ENCODE peak calls at places on chromosomes 11 and 22, in four cellular contexts. I, N, F and K are unnamed samples.
A peak's percentile ranks its signal among the peaks of the same experiment; 100 is the strongest.

GRCh38 chr11:35632301-35632700 is 14.0 kb downstream of the FJX1 start:
- DNase-seq in F (no peak), I (no peak), N (peak; percentile 79), K (no peak)

GRCh38 chr22:44399196-44399837 is 86.6 kb upstream of the SHISAL1 start:
- DNase-seq in F (peak; percentile 23), I (no peak), N (no peak), K (no peak)

GRCh38 chr11:2214527-2215229 is 43.1 kb upstream of the TH start:
- DNase-seq in N (peak; percentile 54), F (peak; percentile 39), I (no peak), K (no peak)

GRCh38 chr22:43743131-43743530 is 69.0 kb downstream of the EFCAB6 start:
- DNase-seq in I (no peak), N (peak; percentile 82), F (no peak), K (no peak)

GRCh38 chr11:65182258-65183170 is 786 bp downstream of the CAPN1 start:
- DNase-seq in F (no peak), I (peak; percentile 16), N (peak; percentile 65), K (peak; percentile 52)

GRCh38 chr22:46679711-46680269 is 58.3 kb downstream of the CERK start:
- DNase-seq in I (no peak), F (no peak), N (no peak), K (no peak)

GRCh38 chr11:134027671-134028070 is 41.2 kb upstream of the JAM3 start:
- DNase-seq in N (no peak), I (no peak), F (no peak), K (no peak)

GRCh38 chr11:9893474-9893873 is 229.6 kb downstream of the SWAP70 start:
- DNase-seq in F (no peak), I (no peak), N (no peak), K (no peak)

GRCh38 chr11:66328036-66328306 is 8.3 kb downstream of the RIN1 start:
- DNase-seq in I (no peak), N (no peak), F (peak; percentile 53), K (peak; percentile 40)

GRCh38 chr11:70759846-70760245 is 361.5 kb downstream of the CTTN start:
- DNase-seq in F (no peak), N (no peak), I (no peak), K (no peak)

GRCh38 chr11:77244277-77245014 is 57.0 kb downstream of the GDPD4 start:
- DNase-seq in F (no peak), N (no peak), I (no peak), K (peak; percentile 84)

GRCh38 chr11:7936615-7937014 is 4.9 kb downstream of the OR10A3 start:
- DNase-seq in F (no peak), N (no peak), I (no peak), K (peak; percentile 79)

GRCh38 chr11:104529213-104529612 is 365.3 kb upstream of the PDGFD start:
- DNase-seq in I (no peak), N (no peak), F (no peak), K (no peak)

GRCh38 chr22:26374645-26375044 is 54.4 kb upstream of the ASPHD2 start:
- DNase-seq in F (no peak), I (no peak), N (no peak), K (no peak)

GRCh38 chr11:117901601-117902000 is 25.1 kb upstream of the FXYD6 start:
- DNase-seq in F (peak; percentile 17), I (no peak), N (no peak), K (no peak)

DNA sequence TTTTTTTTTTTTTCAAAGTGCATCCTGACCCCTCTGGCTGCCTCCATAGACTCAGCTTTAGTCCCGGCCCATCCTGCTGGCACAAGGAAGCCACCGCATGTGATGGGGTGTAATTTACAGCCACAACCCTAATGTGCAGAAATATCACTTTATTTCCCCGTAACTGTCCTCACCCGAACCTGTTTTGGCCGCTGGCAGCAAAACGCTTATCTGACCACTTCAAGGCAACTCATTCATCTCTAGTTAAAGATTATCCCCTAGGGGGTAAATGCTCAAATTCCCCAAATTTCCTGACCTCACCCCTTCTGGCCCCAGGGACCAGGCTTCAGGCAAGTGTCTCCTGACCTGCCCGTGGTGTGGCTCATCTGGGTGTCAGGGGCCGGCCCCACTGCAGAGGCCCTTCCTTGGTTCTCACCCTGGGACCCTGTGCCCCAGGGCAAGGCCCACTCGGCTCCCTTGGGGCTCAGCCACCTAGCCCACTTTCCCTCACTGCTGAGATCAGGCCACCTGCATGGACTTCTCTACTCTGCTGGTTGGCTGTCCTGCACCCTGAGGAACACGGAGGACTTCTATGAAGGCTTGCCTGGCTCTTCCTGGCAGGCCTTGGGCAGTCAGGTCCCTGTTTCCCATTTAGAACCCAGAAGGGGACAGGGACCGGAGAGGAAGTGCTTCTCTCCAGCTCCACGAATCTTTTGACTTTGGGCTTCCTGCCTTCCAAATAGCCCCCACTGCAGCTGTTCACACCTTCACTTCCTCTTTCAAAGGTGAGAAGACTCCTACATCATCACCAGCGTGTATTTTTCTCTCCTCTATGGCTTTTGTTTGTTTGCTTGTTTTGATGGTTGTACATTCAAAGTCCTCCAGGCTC is 53.3 kb downstream of the WNT11 start:
- DNase-seq in I (no peak), N (no peak), F (no peak), K (no peak)
- H3K4me3 ChIP-seq in I (peak overlapping the region; percentile 37), N (no peak overlapping the region), F (peak overlapping the region; percentile 63), K (no peak overlapping the region)

DNA sequence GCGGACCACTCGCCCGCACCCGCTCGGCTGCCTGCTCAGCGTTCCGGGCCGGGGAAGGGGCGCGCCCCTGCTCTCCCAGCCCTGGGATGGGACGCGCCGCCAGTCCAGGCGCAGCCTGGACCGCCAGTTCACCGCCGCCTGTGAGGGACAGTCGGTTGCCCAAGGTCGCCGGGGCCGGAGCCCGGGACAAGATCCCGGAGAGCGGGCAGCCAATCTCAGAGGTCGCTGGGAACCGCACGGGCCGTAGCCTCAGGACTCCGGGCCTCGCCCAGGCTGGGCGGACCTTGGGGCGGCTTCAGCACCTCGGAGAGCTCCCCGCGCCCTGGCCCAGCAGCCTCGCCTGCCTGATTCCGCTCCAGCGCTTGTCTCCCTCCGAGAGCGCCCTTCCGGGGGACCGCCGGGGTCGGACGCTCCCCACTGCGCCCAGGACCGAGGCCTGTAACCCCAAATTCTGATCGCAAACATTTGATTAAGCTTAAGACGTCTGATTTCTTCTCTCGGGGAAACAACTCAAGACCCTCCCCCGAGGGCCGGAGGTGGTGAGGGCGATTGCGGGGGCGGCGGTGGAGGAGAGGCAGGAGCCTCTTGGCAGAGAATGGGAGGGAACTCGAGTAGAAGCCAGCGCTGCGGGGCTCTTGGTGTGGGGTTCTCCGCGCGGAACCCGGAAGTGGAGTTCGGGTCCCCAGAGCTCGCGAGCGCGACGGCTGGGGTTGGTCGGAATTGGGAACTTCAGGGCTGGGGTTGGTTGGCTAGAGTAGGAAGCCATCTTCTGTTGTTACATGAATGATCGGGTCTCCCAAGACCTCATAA is 1.1 kb upstream of the CHRM4 start:
- DNase-seq in N (peak; percentile 70), F (peak; percentile 93), I (peak; percentile 65), K (peak; percentile 42)
- TF ChIP-seq CTCF in N (no peak), F (no peak), I (no peak), K (no peak)

GRCh38 chr11:13963949-13964770 is 1.6 kb downstream of the SPON1 start:
- DNase-seq in F (no peak), I (no peak), N (no peak), K (no peak)
- H3K4me3 ChIP-seq in F (peak overlapping the region; percentile 50), I (peak overlapping the region; percentile 42), N (no peak overlapping the region), K (no peak overlapping the region)

GRCh38 chr22:19717691-19718254 is 3.5 kb downstream of the SEPTIN5 start:
- DNase-seq in N (peak; percentile 69), I (peak; percentile 60), F (peak; percentile 88), K (peak; percentile 18)
- TF ChIP-seq CTCF in N (peak; percentile 89), I (peak; percentile 98), F (peak; percentile 99), K (peak; percentile 91)